ENCODE peak calls at places on chromosome 9, in nine cellular contexts. X is effector memory CD8-positive, alpha-beta T cell; M is activated T-cell treated with anti-CD3 and anti-CD28 coated beads, Interleukin-2, amount 50 U/mL, for 4 hours; L is RWPE2; D is central memory CD8-positive, alpha-beta T cell; E is omental fat pad; W is Right ventricle myocardium inferior; Y is esophagus mucosa; H is activated CD8-positive, alpha-beta T cell treated with anti-CD3 and anti-CD28 coated beads, Interleukin-2, amount 10 ng/mL, durations not matched to agents 7 days and 5 days. B is an unnamed sample.

GRCh38 chr9:24464321-24464951 is 81.3 kb downstream of the IZUMO3 start:
- ATAC-seq in X (no peak), M (no peak), L (peak), D (no peak), E (no peak), W (no peak), Y (no peak), H (no peak), B (no peak)

GRCh38 chr9:121220996-121221671 is 19.5 kb upstream of the RAB14 start:
- ATAC-seq in X (no peak), M (no peak), L (no peak), D (no peak), E (no peak), W (no peak), Y (no peak), H (no peak), B (no peak)

GRCh38 chr9:75184471-75184870 is 96.2 kb downstream of the OSTF1 start:
- ATAC-seq in X (no peak), M (no peak), L (no peak), D (no peak), E (no peak), W (no peak), Y (no peak), H (no peak), B (no peak)

GRCh38 chr9:85859751-85860150 is 81.2 kb upstream of the NAA35 start:
- ATAC-seq in X (no peak), M (peak), L (peak), D (no peak), E (no peak), W (no peak), Y (no peak), H (no peak), B (no peak)

GRCh38 chr9:70405808-70406445 is 8.5 kb downstream of the KLF9 start:
- ATAC-seq in X (peak), M (peak), L (no peak), D (no peak), E (peak), W (no peak), Y (no peak), H (peak), B (no peak)

GRCh38 chr9:1086517-1086916 is 36.4 kb downstream of the DMRT2 start:
- ATAC-seq in X (no peak), M (no peak), L (no peak), D (no peak), E (no peak), W (no peak), Y (no peak), H (no peak), B (no peak)

GRCh38 chr9:109401169-109401989 is 80.5 kb upstream of the EPB41L4B start:
- ATAC-seq in X (no peak), M (no peak), L (peak), D (no peak), E (peak), W (no peak), Y (peak), H (no peak), B (no peak)

GRCh38 chr9:79001012-79001411 is 570.8 kb upstream of the TLE4 start:
- ATAC-seq in X (no peak), M (no peak), L (no peak), D (no peak), E (no peak), W (no peak), Y (no peak), H (no peak), B (no peak)

GRCh38 chr9:95724253-95724991 is 151.1 kb upstream of the ERCC6L2 start:
- ATAC-seq in X (peak), M (peak), L (no peak), D (peak), E (no peak), W (no peak), Y (peak), H (peak), B (no peak)

GRCh38 chr9:124409410-124409809 is 5.8 kb downstream of the PSMB7 start:
- ATAC-seq in X (no peak), M (no peak), L (no peak), D (no peak), E (no peak), W (no peak), Y (no peak), H (no peak), B (no peak)

GRCh38 chr9:101465330-101465915 is 29.8 kb upstream of the ALDOB start:
- ATAC-seq in X (no peak), M (no peak), L (peak), D (no peak), E (peak), W (peak), Y (peak), H (no peak), B (no peak)

GRCh38 chr9:137044502-137045177 is 1.3 kb downstream of the NPDC1 start:
- ATAC-seq in X (peak), M (no peak), L (peak), D (no peak), E (peak), W (no peak), Y (peak), H (no peak), B (peak)

GRCh38 chr9:36543916-36544315 is 28.8 kb upstream of the MELK start:
- ATAC-seq in X (no peak), M (no peak), L (no peak), D (no peak), E (no peak), W (peak), Y (no peak), H (no peak), B (peak)

GRCh38 chr9:98771209-98771874 is 25.0 kb downstream of the ANKS6 start:
- ATAC-seq in X (no peak), M (no peak), L (no peak), D (no peak), E (no peak), W (no peak), Y (no peak), H (no peak), B (no peak)

GRCh38 chr9:132733133-132733815 is 63.0 kb downstream of the GTF3C4 start:
- ATAC-seq in X (no peak), M (no peak), L (no peak), D (no peak), E (no peak), W (no peak), Y (no peak), H (no peak), B (no peak)

GRCh38 chr9:121376214-121376830 is 6.3 kb upstream of the STOM start:
- ATAC-seq in X (peak), M (no peak), L (no peak), D (no peak), E (no peak), W (no peak), Y (no peak), H (no peak), B (no peak)

GRCh38 chr9:120336021-120336752 is 243.8 kb downstream of the CDK5RAP2 start:
- ATAC-seq in X (no peak), M (peak), L (peak), D (no peak), E (no peak), W (no peak), Y (no peak), H (no peak), B (no peak)

GRCh38 chr9:89505048-89505447 is 7.1 kb upstream of the SEMA4D start:
- ATAC-seq in X (no peak), M (no peak), L (no peak), D (no peak), E (no peak), W (no peak), Y (no peak), H (no peak), B (no peak)

GRCh38 chr9:13410566-13411031 is 131.1 kb upstream of the MPDZ start:
- ATAC-seq in X (no peak), M (no peak), L (peak), D (no peak), E (no peak), W (no peak), Y (no peak), H (no peak), B (no peak)

GRCh38 chr9:6433405-6433804 is 20.4 kb downstream of the UHRF2 start:
- ATAC-seq in X (no peak), M (peak), L (peak), D (no peak), E (no peak), W (no peak), Y (peak), H (no peak), B (no peak)

GRCh38 chr9:76654575-76654974 is 109.7 kb upstream of the PCA3 start:
- ATAC-seq in X (no peak), M (no peak), L (peak), D (no peak), E (peak), W (no peak), Y (no peak), H (no peak), B (peak)

GRCh38 chr9:121607434-121608248 is 43.8 kb upstream of the DAB2IP start:
- ATAC-seq in X (no peak), M (no peak), L (no peak), D (no peak), E (no peak), W (peak), Y (no peak), H (no peak), B (peak)

GRCh38 chr9:4717815-4718214 is 23.2 kb downstream of the AK3 start:
- ATAC-seq in X (no peak), M (no peak), L (no peak), D (no peak), E (no peak), W (peak), Y (no peak), H (no peak), B (no peak)

GRCh38 chr9:14323083-14323968 is 9.4 kb upstream of the NFIB start:
- ATAC-seq in X (no peak), M (no peak), L (peak), D (no peak), E (no peak), W (peak), Y (no peak), H (no peak), B (no peak)

GRCh38 chr9:109166771-109167601 is at the start of gene FRRS1L:
- ATAC-seq in X (no peak), M (peak), L (peak), D (no peak), E (no peak), W (no peak), Y (no peak), H (peak), B (peak)

GRCh38 chr9:86491634-86492266 is 137.5 kb upstream of the TUT7 start:
- ATAC-seq in X (no peak), M (no peak), L (no peak), D (no peak), E (no peak), W (no peak), Y (no peak), H (no peak), B (no peak)

GRCh38 chr9:70511858-70512257 is 97.4 kb upstream of the KLF9 start:
- ATAC-seq in X (no peak), M (no peak), L (no peak), D (no peak), E (no peak), W (no peak), Y (no peak), H (no peak), B (no peak)

GRCh38 chr9:7212101-7212500 is 454.3 kb downstream of the KDM4C start:
- ATAC-seq in X (no peak), M (no peak), L (no peak), D (no peak), E (no peak), W (no peak), Y (no peak), H (no peak), B (no peak)

GRCh38 chr9:15423328-15423985 is 781 bp downstream of the SNAPC3 start:
- ATAC-seq in X (no peak), M (peak), L (peak), D (peak), E (no peak), W (no peak), Y (peak), H (peak), B (no peak)

GRCh38 chr9:34652608-34653007 is 623 bp downstream of the IL11RA start:
- ATAC-seq in X (no peak), M (no peak), L (no peak), D (no peak), E (no peak), W (no peak), Y (no peak), H (no peak), B (no peak)